ENCODE peak calls at places on chromosomes 3 and 15, in seven cellular contexts. Q is heart right ventricle; Y is colonic mucosa; C is thoracic aorta; L is CD4-positive, alpha-beta T cell; I is psoas muscle; J is ovary. N is an unnamed sample.

GRCh38 chr15:39283531-39283930 is 297.3 kb upstream of the THBS1 start:
- DNase-seq in C (no peak), J (no peak), I (no peak), Q (no peak), Y (no peak), L (no peak), N (no peak)

GRCh38 chr15:89627256-89627970 is 27.9 kb downstream of the KIF7 start:
- DNase-seq in Q (no peak), C (no peak), Y (no peak), L (no peak), I (no peak), J (no peak), N (no peak)

GRCh38 chr15:100875976-100876375 is 3.7 kb upstream of the ALDH1A3 start:
- DNase-seq in C (no peak), J (no peak), L (no peak), Y (no peak), I (no peak), Q (no peak), N (no peak)

GRCh38 chr15:46251873-46252272 is 617.0 kb downstream of the SQOR start:
- DNase-seq in J (no peak), C (no peak), Y (no peak), I (no peak), Q (no peak), L (no peak), N (no peak)

GRCh38 chr3:58588030-58588614 is 10.9 kb upstream of the FAM107A start:
- DNase-seq in C (no peak), Q (no peak), Y (no peak), L (no peak), J (no peak), I (no peak), N (no peak)

GRCh38 chr15:45137703-45138102 is 7.9 kb downstream of the DUOX1 start:
- DNase-seq in J (no peak), L (no peak), C (no peak), I (no peak), Q (no peak), Y (no peak), N (no peak)

GRCh38 chr3:146334151-146334550 is 83.2 kb upstream of the PLSCR4 start:
- DNase-seq in Q (peak; percentile 28), C (no peak), L (no peak), Y (peak; percentile 23), I (no peak), J (peak; percentile 33), N (no peak)

GRCh38 chr3:21542656-21543379 is 208.2 kb downstream of the ZNF385D start:
- DNase-seq in Y (no peak), I (no peak), C (no peak), L (no peak), J (no peak), Q (no peak), N (no peak)

GRCh38 chr3:110027446-110027845 is 690.1 kb upstream of the DPPA4 start:
- DNase-seq in J (no peak), Y (no peak), I (no peak), C (no peak), L (no peak), Q (peak; percentile 4), N (peak; percentile 39)

GRCh38 chr3:12943124-12944021 is 102.0 kb upstream of the RPL32 start:
- DNase-seq in L (no peak), Y (no peak), Q (no peak), C (no peak), J (no peak), I (no peak), N (no peak)

GRCh38 chr15:82851981-82852511 is 42.6 kb downstream of the WHAMM start:
- DNase-seq in Y (no peak), Q (no peak), C (no peak), J (no peak), L (no peak), I (no peak), N (no peak)

GRCh38 chr15:60485365-60485764 is 6.4 kb upstream of the ICE2 start:
- DNase-seq in Y (no peak), Q (no peak), L (no peak), C (no peak), I (no peak), J (no peak), N (no peak)

GRCh38 chr3:112604536-112604935 is 36.4 kb downstream of the CCDC80 start:
- DNase-seq in I (no peak), L (no peak), C (no peak), J (no peak), Q (peak; percentile 12), Y (no peak), N (peak; percentile 54)

GRCh38 chr3:100782906-100783305 is 73.6 kb downstream of the TFG start:
- DNase-seq in Y (no peak), Q (no peak), C (no peak), I (no peak), L (no peak), J (peak; percentile 15), N (no peak)

GRCh38 chr3:187739125-187739560 is 6.1 kb downstream of the BCL6 start:
- DNase-seq in C (no peak), J (peak; percentile 74), L (no peak), Y (peak; percentile 56), Q (no peak), I (peak; percentile 60), N (no peak)

GRCh38 chr3:4850211-4850927 is 128.9 kb upstream of the BHLHE40 start:
- DNase-seq in C (no peak), L (no peak), Q (no peak), Y (no peak), J (no peak), I (no peak), N (no peak)

GRCh38 chr3:127565711-127566110 is 24.8 kb downstream of the TPRA1 start:
- DNase-seq in J (no peak), C (no peak), I (no peak), Y (no peak), L (no peak), Q (no peak), N (no peak)

GRCh38 chr3:71723452-71724170 is 1.6 kb downstream of the EIF4E3 start:
- DNase-seq in Y (no peak), C (no peak), Q (no peak), J (no peak), L (no peak), I (no peak), N (no peak)

GRCh38 chr3:11035757-11036505 is 43.4 kb downstream of the SLC6A1 start:
- DNase-seq in I (no peak), Q (no peak), C (no peak), J (no peak), Y (no peak), L (no peak), N (no peak)

GRCh38 chr3:11037966-11038365 is 45.4 kb downstream of the SLC6A1 start:
- DNase-seq in C (no peak), Y (no peak), Q (no peak), J (no peak), I (no peak), L (no peak), N (no peak)

GRCh38 chr3:11034297-11035000 is 41.9 kb downstream of the SLC6A1 start:
- DNase-seq in C (no peak), I (no peak), Q (no peak), L (no peak), Y (no peak), J (no peak), N (no peak)

GRCh38 chr3:11037241-11037873 is 44.8 kb downstream of the SLC6A1 start:
- DNase-seq in J (no peak), Y (no peak), C (no peak), L (no peak), Q (no peak), I (no peak), N (no peak)
- H3K27me3 ChIP-seq in J (no peaks in the 10 kb centered on the region), Y (no peaks in the 10 kb centered on the region), C (no peaks in the 10 kb centered on the region), L (peaks cover 30% of the 10 kb centered on the region), Q (no peaks in the 10 kb centered on the region), I (peaks cover 7% of the 10 kb centered on the region), N (peaks cover 14% of the 10 kb centered on the region)

DNA sequence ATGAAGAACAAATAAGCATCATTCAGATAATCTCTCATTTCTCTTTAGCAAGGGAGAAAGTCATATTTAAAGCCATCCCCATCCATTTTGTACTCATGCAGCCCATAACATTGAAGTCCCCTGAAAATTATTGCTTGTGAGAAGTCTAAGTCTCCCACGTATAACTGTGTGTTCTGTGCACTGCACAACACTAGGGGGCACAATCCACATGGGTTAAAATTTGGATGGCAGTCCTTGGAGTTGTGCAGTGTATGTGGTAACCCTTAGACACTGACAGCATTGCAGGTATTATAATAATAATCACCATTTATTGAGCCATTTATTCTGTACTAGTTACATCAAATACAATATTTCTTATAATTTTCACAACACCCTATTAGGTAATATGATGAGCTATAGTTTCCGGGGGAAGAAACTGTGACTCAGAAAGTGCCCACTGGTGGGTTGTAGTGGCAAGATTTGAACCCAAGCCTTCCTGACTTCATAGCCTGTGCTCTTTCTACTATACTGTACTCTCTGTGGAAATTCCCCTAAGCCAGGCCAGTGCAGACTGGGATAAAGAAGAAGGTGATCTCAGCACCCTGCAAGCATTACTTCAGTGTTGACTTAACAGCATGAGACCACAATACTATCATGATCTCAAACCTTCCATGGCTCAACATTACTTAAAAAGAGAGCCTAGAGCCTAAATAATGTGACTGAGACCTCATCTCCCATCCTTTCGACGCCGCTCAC is 15.7 kb downstream of the KCNAB1 start:
- DNase-seq in J (no peak), Q (no peak), I (no peak), L (no peak), C (no peak), Y (no peak), N (no peak)
- TF ChIP-seq CTCF in J (no peak), Q (no peak), I (no peak), L (no peak), C (no peak), Y (no peak), N (peak; percentile 15)

GRCh38 chr3:128572644-128573105 is 77.9 kb downstream of the RPN1 start:
- DNase-seq in Y (peak; percentile 26), J (no peak), L (no peak), C (no peak), I (no peak), Q (no peak), N (no peak)

GRCh38 chr3:128572013-128572412 is 78.6 kb downstream of the RPN1 start:
- DNase-seq in Q (no peak), L (no peak), C (no peak), Y (no peak), I (no peak), J (no peak), N (no peak)

GRCh38 chr3:128575777-128576176 is 74.8 kb downstream of the RPN1 start:
- DNase-seq in J (no peak), Q (peak; percentile 24), Y (no peak), L (no peak), C (no peak), I (no peak), N (no peak)

GRCh38 chr3:128573160-128573559 is 77.5 kb downstream of the RPN1 start:
- DNase-seq in C (no peak), L (no peak), Y (no peak), I (no peak), J (no peak), Q (no peak), N (no peak)

GRCh38 chr3:128573707-128574162 is 76.9 kb downstream of the RPN1 start:
- DNase-seq in I (no peak), Y (no peak), L (no peak), C (no peak), J (no peak), Q (peak; percentile 23), N (no peak)
- H3K27me3 ChIP-seq in I (peaks cover 11% of the 10 kb centered on the region), Y (no peaks in the 10 kb centered on the region), L (peaks cover 3% of the 10 kb centered on the region), C (no peaks in the 10 kb centered on the region), J (no peaks in the 10 kb centered on the region), Q (no peaks in the 10 kb centered on the region), N (peaks cover 35% of the 10 kb centered on the region)

DNA sequence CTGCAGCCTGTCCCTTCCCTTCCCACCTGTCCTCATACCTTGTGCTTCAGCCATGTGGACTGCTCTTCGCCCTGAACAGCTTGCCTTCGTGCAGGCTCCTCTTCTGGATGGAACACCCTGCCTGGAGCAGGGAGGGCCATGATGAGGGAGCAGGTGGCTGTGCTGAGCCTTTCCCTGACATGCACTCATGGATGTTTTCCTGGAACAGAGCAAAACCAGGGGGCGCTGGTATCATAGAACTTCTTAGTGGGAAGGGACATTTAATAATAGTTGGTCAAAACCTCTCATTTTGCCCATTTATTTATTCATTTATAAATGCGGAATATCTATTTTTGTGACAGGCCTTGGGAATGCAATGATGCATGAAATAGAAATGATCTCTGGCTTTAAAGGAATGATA is 149.3 kb downstream of the CACNA1D start:
- DNase-seq in I (no peak), J (no peak), Q (no peak), L (no peak), Y (no peak), C (no peak), N (no peak)
- TF ChIP-seq CTCF in I (no peak), J (no peak), Q (no peak), L (no peak), Y (no peak), C (no peak), N (no peak)

N was measured in AG04450.